ENCODE peak calls at places on chromosome 10, in nine cellular contexts. J is hepatocyte; E is colonic mucosa; Y is lung; K is AG04450; P is WERI-Rb-1; R is H1; M is CD8-positive, alpha-beta T cell; T is H9. N is an unnamed sample. For H3K27me3, the result is how much of the 10 kb centered on the place peaks cover.

GRCh38 chr10:103231047-103231551 is 14.6 kb upstream of the RPEL1 start:
- DNase-seq in J (peak), T (peak), K (peak), E (no peak), Y (peak), R (no peak), M (no peak), P (no peak), N (no peak)

GRCh38 chr10:3782099-3782455 is 2.9 kb downstream of the KLF6 start:
- DNase-seq in Y (no peak), P (no peak), T (no peak), M (peak), K (no peak), J (no peak), R (no peak), E (peak), N (no peak)

GRCh38 chr10:43420369-43421200 is 11.6 kb upstream of the HNRNPF start:
- DNase-seq in E (peak), T (peak), Y (peak), J (peak), M (peak), P (no peak), R (peak), K (no peak), N (peak)

GRCh38 chr10:124748206-124748605 is 4.0 kb upstream of the FAM53B start:
- DNase-seq in J (peak), K (no peak), E (peak), P (no peak), T (no peak), R (no peak), Y (no peak), M (no peak), N (no peak)

GRCh38 chr10:97463363-97464132 is 17.6 kb downstream of the ZDHHC16 start:
- DNase-seq in M (peak), Y (peak), T (peak), E (peak), P (peak), J (peak), K (no peak), R (peak), N (peak)

GRCh38 chr10:117442521-117442920 is 67.3 kb upstream of the PDZD8 start:
- DNase-seq in M (no peak), P (no peak), R (no peak), K (no peak), T (peak), Y (no peak), E (no peak), J (no peak), N (no peak)

GRCh38 chr10:30763933-30764332 is 134.4 kb upstream of the LYZL2 start:
- DNase-seq in K (no peak), M (no peak), P (no peak), T (no peak), R (no peak), Y (no peak), E (no peak), J (no peak), N (peak)

GRCh38 chr10:78438907-78439809 is 405.5 kb downstream of the RPS24 start:
- DNase-seq in T (no peak), K (no peak), J (no peak), E (no peak), Y (no peak), R (no peak), M (no peak), P (no peak), N (no peak)

GRCh38 chr10:734481-734880 is 45.0 kb upstream of the DIP2C start:
- DNase-seq in P (no peak), Y (no peak), E (no peak), K (no peak), R (no peak), M (no peak), T (no peak), J (no peak), N (no peak)

GRCh38 chr10:44651834-44652233 is 259.3 kb upstream of the TMEM72 start:
- DNase-seq in Y (no peak), P (no peak), R (no peak), J (no peak), E (peak), M (no peak), K (no peak), T (no peak), N (no peak)

GRCh38 chr10:123252779-123253178 is 98.6 kb downstream of the BUB3 start:
- DNase-seq in P (no peak), R (no peak), T (no peak), Y (no peak), K (no peak), E (no peak), J (no peak), M (no peak), N (no peak)

GRCh38 chr10:69045441-69046300 is 42.2 kb upstream of the SRGN start:
- DNase-seq in P (no peak), E (no peak), Y (no peak), T (no peak), M (peak), R (no peak), K (no peak), J (no peak), N (peak)

GRCh38 chr10:11104772-11105675 is 87.4 kb downstream of the CELF2 start:
- DNase-seq in M (no peak), K (no peak), R (no peak), Y (no peak), J (no peak), E (no peak), T (no peak), P (no peak), N (no peak)

DNA sequence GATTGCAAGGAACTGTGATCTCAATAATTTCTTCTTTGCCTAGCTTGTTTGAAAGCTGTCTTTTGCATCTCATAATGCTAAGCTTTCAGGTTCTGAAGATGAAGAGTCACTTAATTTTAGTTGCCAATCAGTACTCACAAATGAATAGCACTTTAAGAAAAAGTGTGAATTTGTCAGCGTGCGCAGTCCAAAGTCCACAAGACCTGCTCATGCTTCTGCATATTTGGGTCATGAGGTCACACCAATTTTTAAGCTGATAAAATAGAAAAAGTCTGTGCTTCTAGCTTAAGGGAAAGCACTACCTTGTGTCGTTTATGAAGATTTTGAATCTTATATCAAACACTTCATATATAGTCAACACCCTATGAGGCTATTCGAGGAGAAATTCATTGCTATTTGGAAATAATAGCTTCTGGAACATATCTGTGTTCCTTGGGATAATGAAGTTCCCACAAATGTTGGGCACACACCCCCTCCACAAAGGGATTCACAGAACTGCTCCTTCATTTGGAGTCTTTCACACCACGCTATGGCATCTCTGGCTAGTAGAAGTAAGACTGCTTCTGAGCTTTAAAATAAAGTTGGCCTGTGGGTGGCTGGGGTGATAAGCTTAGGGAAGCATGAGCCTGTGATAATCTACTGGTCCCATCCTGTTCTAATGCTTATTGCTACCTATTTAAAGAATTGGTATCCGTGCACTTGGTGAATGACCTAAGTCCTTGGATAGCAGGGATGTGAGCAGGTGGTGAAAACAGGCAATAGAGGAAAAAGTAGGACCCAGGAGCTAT is 33.3 kb downstream of the A1CF start:
- DNase-seq in E (no peak), P (no peak), Y (no peak), K (no peak), R (no peak), M (no peak), T (no peak), J (no peak), N (no peak)
- H3K27ac ChIP-seq in E (no peak), P (no peak), Y (no peak), K (no peak), R (no peak), M (no peak), T (no peak), J (no peak), N (no peak)

GRCh38 chr10:15370212-15370740 is 813 bp downstream of the FAM171A1 start:
- DNase-seq in E (peak), T (no peak), Y (no peak), M (no peak), J (peak), R (peak), K (no peak), P (no peak), N (no peak)

GRCh38 chr10:15373199-15373598 is 2.1 kb upstream of the FAM171A1 start:
- DNase-seq in K (no peak), P (no peak), M (no peak), R (no peak), E (no peak), Y (no peak), J (no peak), T (no peak), N (no peak)

GRCh38 chr10:15370741-15371701 is at the start of gene FAM171A1:
- DNase-seq in P (peak), R (peak), K (no peak), J (peak), T (peak), M (peak), Y (no peak), E (peak), N (no peak)

GRCh38 chr10:15374561-15374960 is 3.5 kb upstream of the FAM171A1 start:
- DNase-seq in M (no peak), R (no peak), T (no peak), K (no peak), E (no peak), Y (no peak), J (no peak), P (no peak), N (no peak)

DNA sequence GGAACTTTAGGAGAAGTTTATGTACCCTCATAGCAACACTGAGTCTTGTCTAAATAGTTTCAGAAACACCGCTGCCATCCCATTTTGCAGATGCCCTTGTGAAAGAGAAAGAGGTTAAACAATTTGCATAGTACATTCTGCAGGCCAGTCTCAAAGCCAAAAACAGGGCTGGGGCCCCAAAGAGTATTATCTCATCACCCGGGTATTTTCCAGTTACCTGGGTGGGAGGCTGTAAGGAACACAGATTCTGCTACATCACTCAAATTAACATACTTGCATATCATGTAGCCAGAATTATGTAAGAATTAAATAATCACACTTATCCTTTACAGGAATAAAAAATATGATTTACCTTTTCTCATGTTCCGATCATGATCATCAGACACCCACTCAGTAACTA is 3.1 kb upstream of the FAM171A1 start:
- DNase-seq in M (no peak), E (no peak), R (no peak), P (no peak), T (no peak), J (no peak), Y (no peak), K (no peak), N (no peak)
- H3K27me3 ChIP-seq in M (under half), E (under half), R (under half), P (under half), T (under half), J (under half), Y (under half), K (under half), N (under half)

DNA sequence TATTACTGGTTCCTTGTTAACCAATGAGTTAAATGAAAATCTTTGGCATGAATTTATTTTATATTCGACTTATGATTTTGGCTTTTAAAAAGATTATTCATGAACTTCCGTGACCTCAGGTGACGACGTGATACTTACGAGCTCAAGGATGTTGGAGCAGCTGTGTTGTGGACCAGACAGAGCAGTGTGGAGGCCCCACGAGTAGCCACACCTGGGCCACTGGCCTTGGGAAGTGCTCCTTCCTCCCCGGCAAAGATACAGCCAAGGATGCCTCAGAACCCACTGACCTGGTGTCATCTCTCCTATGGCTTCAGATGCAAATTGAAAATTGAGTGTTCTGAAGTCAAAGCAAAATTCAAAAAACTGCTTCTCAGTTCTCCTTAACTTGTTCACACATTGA is 147.5 kb upstream of the PPP2R2D start:
- DNase-seq in M (no peak), P (no peak), R (no peak), T (no peak), E (no peak), J (no peak), Y (no peak), K (no peak), N (no peak)
- TF ChIP-seq CTCF in M (no peak), P (no peak), R (no peak), T (no peak), E (no peak), J (no peak), Y (no peak), K (no peak), N (no peak)

DNA sequence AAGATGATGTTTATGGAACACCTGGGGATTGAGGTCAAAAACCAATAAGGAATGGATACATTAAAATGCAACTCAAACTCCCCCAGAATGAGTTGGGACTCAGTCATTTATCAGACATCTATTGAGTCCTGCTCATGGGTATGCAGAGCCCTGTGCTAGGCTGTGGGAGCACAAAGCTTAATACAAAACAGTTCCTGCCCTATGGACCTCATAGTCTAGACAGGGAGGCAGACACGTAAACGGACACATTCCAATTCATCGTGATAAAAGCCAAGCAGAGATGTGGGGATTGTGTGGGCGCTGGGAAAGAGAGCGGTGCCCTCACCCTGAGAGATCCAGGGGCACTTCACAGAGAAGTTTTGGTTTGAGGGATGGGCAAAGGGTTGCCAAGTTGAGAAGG is 181.7 kb downstream of the PTEN start:
- DNase-seq in P (no peak), Y (no peak), T (no peak), E (no peak), J (no peak), M (no peak), K (no peak), R (no peak), N (no peak)
- H3K27ac ChIP-seq in P (no peak), Y (peak), T (no peak), E (no peak), J (no peak), M (no peak), K (no peak), R (no peak), N (peak)